ENCODE peak calls at places on chromosomes 4 and X, in eight cellular contexts. Q is astrocyte of the cerebellum; M is A172; N is amniotic stem cell; Z is RPMI7951; I is WTC11; J is NCI-H460; C is activated CD4-positive, alpha-beta T cell treated with anti-CD3 and anti-CD28 coated beads, Interleukin-2, amount 50 U/mL, for 24 hours. E is an unnamed sample.

GRCh38 chrX:71619193-71619592 is 882 bp upstream of the CXCR3 start:
- DNase-seq in Q (no peak), M (no peak), N (no peak), Z (no peak), I (no peak), J (no peak), C (no peak), E (no peak)

GRCh38 chr4:54082168-54082567 is 17.8 kb upstream of the CHIC2 start:
- DNase-seq in Q (peak), M (peak), N (peak), Z (peak), I (no peak), J (peak), C (no peak), E (peak)

GRCh38 chr4:53005149-53005546 is 143.0 kb downstream of the RASL11B start:
- DNase-seq in Q (no peak), M (no peak), N (no peak), Z (no peak), I (no peak), J (no peak), C (no peak), E (no peak)

GRCh38 chr4:20044502-20044911 is 207.2 kb upstream of the SLIT2 start:
- DNase-seq in Q (no peak), M (peak), N (peak), Z (peak), I (no peak), J (no peak), C (no peak), E (peak)

GRCh38 chrX:16633754-16634153 is 16.2 kb upstream of the S100G start:
- DNase-seq in Q (no peak), M (peak), N (no peak), Z (no peak), I (no peak), J (no peak), C (no peak), E (no peak)

GRCh38 chr4:113223001-113223400 is 173.5 kb downstream of the ANK2 start:
- DNase-seq in Q (no peak), M (no peak), N (no peak), Z (no peak), I (no peak), J (no peak), C (no peak), E (no peak)

GRCh38 chrX:72358313-72358712 is 52.6 kb upstream of the CITED1 start:
- DNase-seq in Q (no peak), M (peak), N (peak), Z (peak), I (no peak), J (no peak), C (no peak), E (no peak)

GRCh38 chr4:90357117-90357710 is 230.0 kb downstream of the CCSER1 start:
- DNase-seq in Q (peak), M (peak), N (peak), Z (peak), I (no peak), J (peak), C (no peak), E (peak)

GRCh38 chr4:64158648-64159326 is 250.5 kb downstream of the TECRL start:
- DNase-seq in Q (peak), M (peak), N (peak), Z (peak), I (peak), J (peak), C (no peak), E (peak)

GRCh38 chrX:65697915-65698796 is 30.7 kb downstream of the MSN start:
- DNase-seq in Q (no peak), M (peak), N (no peak), Z (peak), I (no peak), J (no peak), C (peak), E (peak)

GRCh38 chr4:20838476-20838875 is 138.2 kb downstream of the PACRGL start:
- DNase-seq in Q (no peak), M (no peak), N (no peak), Z (no peak), I (no peak), J (no peak), C (no peak), E (no peak)

GRCh38 chr4:78186597-78187543 is 129.7 kb downstream of the FRAS1 start:
- DNase-seq in Q (no peak), M (no peak), N (no peak), Z (no peak), I (no peak), J (no peak), C (no peak), E (no peak)

GRCh38 chr4:76758290-76758882 is 139.6 kb downstream of the SOWAHB start:
- DNase-seq in Q (peak), M (peak), N (peak), Z (peak), I (no peak), J (peak), C (no peak), E (peak)

GRCh38 chr4:165088366-165088765 is 24.3 kb downstream of the TMEM192 start:
- DNase-seq in Q (no peak), M (no peak), N (no peak), Z (no peak), I (no peak), J (no peak), C (no peak), E (peak)

GRCh38 chrX:138939038-138939437 is 227.5 kb upstream of the FGF13 start:
- DNase-seq in Q (no peak), M (no peak), N (no peak), Z (no peak), I (no peak), J (no peak), C (no peak), E (no peak)

GRCh38 chrX:11591712-11592351 is 73.9 kb downstream of the ARHGAP6 start:
- DNase-seq in Q (no peak), M (peak), N (no peak), Z (no peak), I (no peak), J (no peak), C (no peak), E (no peak)

GRCh38 chrX:38881727-38882126 is 80.5 kb downstream of the MID1IP1 start:
- DNase-seq in Q (no peak), M (no peak), N (no peak), Z (no peak), I (no peak), J (no peak), C (no peak), E (no peak)

GRCh38 chr4:178070155-178070554 is 627.9 kb upstream of the AGA start:
- DNase-seq in Q (no peak), M (no peak), N (no peak), Z (no peak), I (no peak), J (no peak), C (no peak), E (no peak)

GRCh38 chrX:117038918-117039440 is 576.2 kb upstream of the CT83 start:
- DNase-seq in Q (no peak), M (no peak), N (no peak), Z (no peak), I (no peak), J (no peak), C (no peak), E (no peak)

GRCh38 chrX:63426519-63426918 is 75.4 kb upstream of the SPIN4 start:
- DNase-seq in Q (no peak), M (no peak), N (no peak), Z (no peak), I (peak), J (no peak), C (no peak), E (no peak)

GRCh38 chr4:97498875-97499274 is 644.4 kb downstream of the STPG2 start:
- DNase-seq in Q (peak), M (peak), N (no peak), Z (no peak), I (no peak), J (peak), C (no peak), E (no peak)

GRCh38 chr4:137510866-137511265 is 21.4 kb downstream of the PCDH18 start:
- DNase-seq in Q (peak), M (peak), N (peak), Z (peak), I (no peak), J (peak), C (no peak), E (peak)

GRCh38 chrX:47581731-47582647 is at the start of gene TIMP1:
- DNase-seq in Q (peak), M (peak), N (peak), Z (peak), I (peak), J (peak), C (peak), E (peak)

GRCh38 chr4:2290488-2290887 is 28.6 kb upstream of the MXD4 start:
- DNase-seq in Q (no peak), M (no peak), N (no peak), Z (no peak), I (no peak), J (no peak), C (no peak), E (no peak)

GRCh38 chr4:94577136-94577535 is 125.4 kb downstream of the PDLIM5 start:
- DNase-seq in Q (peak), M (peak), N (peak), Z (peak), I (peak), J (no peak), C (no peak), E (no peak)

GRCh38 chr4:4386736-4387392 is at the start of gene NSG1:
- DNase-seq in Q (no peak), M (no peak), N (no peak), Z (peak), I (peak), J (no peak), C (no peak), E (peak)

GRCh38 chr4:15197005-15197404 is 194.7 kb downstream of the CPEB2 start:
- DNase-seq in Q (no peak), M (no peak), N (no peak), Z (peak), I (peak), J (peak), C (no peak), E (peak)

GRCh38 chr4:48141048-48141447 is 7.0 kb upstream of the TXK start:
- DNase-seq in Q (peak), M (peak), N (peak), Z (peak), I (no peak), J (peak), C (no peak), E (peak)

GRCh38 chrX:50635811-50636365 is 165.3 kb upstream of the DGKK start:
- DNase-seq in Q (no peak), M (no peak), N (no peak), Z (no peak), I (no peak), J (no peak), C (no peak), E (no peak)

GRCh38 chr4:8086751-8087445 is 71.7 kb downstream of the ABLIM2 start:
- DNase-seq in Q (no peak), M (no peak), N (no peak), Z (no peak), I (no peak), J (no peak), C (no peak), E (no peak)

GRCh38 chr4:174144081-174144480 is 139.4 kb downstream of the FBXO8 start:
- DNase-seq in Q (no peak), M (no peak), N (no peak), Z (no peak), I (no peak), J (no peak), C (no peak), E (no peak)

GRCh38 chr4:40848981-40849380 is 99.2 kb downstream of the NSUN7 start:
- DNase-seq in Q (peak), M (no peak), N (no peak), Z (no peak), I (no peak), J (no peak), C (no peak), E (no peak)

GRCh38 chrX:101079736-101080135 is 1.1 kb downstream of the TMEM35A start:
- DNase-seq in Q (no peak), M (no peak), N (no peak), Z (no peak), I (peak), J (no peak), C (no peak), E (no peak)

GRCh38 chrX:150365953-150366911 is 3.1 kb downstream of the MAMLD1 start:
- DNase-seq in Q (no peak), M (peak), N (peak), Z (peak), I (peak), J (no peak), C (no peak), E (no peak)

GRCh38 chr4:135418353-135418752 is 1216.8 kb upstream of the PABPC4L start:
- DNase-seq in Q (no peak), M (peak), N (peak), Z (peak), I (peak), J (peak), C (no peak), E (peak)

GRCh38 chrX:40734956-40735317 is 405 bp downstream of the MED14 start:
- DNase-seq in Q (no peak), M (no peak), N (no peak), Z (peak), I (no peak), J (no peak), C (no peak), E (no peak)